ENCODE peak calls at places on chromosomes 11 and 22, in four cellular contexts. One of them, this sample, is unnamed.

GRCh38 chr11:59560290-59560701 is 49.0 kb downstream of the OR4D9 start:
- DNase-seq in IMR-90: peak
- DNase-seq in A549: peak
- DNase-seq in K562: peak
- DNase-seq in this sample: peak

GRCh38 chr22:38153821-38154562 is 27.6 kb downstream of the PLA2G6 start:
- DNase-seq in IMR-90: no peak
- DNase-seq in K562: no peak
- DNase-seq in A549: no peak
- DNase-seq in this sample: peak

GRCh38 chr11:75576445-75577049 is 14.5 kb downstream of the SERPINH1 start:
- DNase-seq in IMR-90: peak
- DNase-seq in A549: peak
- DNase-seq in K562: peak
- DNase-seq in this sample: no peak

GRCh38 chr11:115769891-115770290 is 265.7 kb upstream of the CADM1 start:
- DNase-seq in A549: no peak
- DNase-seq in K562: no peak
- DNase-seq in IMR-90: no peak
- DNase-seq in this sample: no peak

GRCh38 chr11:114893329-114893728 is 215.0 kb downstream of the NXPE2 start:
- DNase-seq in A549: no peak
- DNase-seq in IMR-90: no peak
- DNase-seq in K562: no peak
- DNase-seq in this sample: no peak

GRCh38 chr11:117933930-117934329 is 4.7 kb upstream of the TMPRSS13 start:
- DNase-seq in IMR-90: no peak
- DNase-seq in K562: no peak
- DNase-seq in A549: no peak
- DNase-seq in this sample: no peak

GRCh38 chr11:70490723-70491558 is 92.6 kb downstream of the CTTN start:
- DNase-seq in A549: no peak
- DNase-seq in IMR-90: no peak
- DNase-seq in K562: no peak
- DNase-seq in this sample: no peak

GRCh38 chr11:73445980-73446379 is 69.8 kb downstream of the RELT start:
- DNase-seq in K562: no peak
- DNase-seq in IMR-90: no peak
- DNase-seq in A549: no peak
- DNase-seq in this sample: no peak

DNA sequence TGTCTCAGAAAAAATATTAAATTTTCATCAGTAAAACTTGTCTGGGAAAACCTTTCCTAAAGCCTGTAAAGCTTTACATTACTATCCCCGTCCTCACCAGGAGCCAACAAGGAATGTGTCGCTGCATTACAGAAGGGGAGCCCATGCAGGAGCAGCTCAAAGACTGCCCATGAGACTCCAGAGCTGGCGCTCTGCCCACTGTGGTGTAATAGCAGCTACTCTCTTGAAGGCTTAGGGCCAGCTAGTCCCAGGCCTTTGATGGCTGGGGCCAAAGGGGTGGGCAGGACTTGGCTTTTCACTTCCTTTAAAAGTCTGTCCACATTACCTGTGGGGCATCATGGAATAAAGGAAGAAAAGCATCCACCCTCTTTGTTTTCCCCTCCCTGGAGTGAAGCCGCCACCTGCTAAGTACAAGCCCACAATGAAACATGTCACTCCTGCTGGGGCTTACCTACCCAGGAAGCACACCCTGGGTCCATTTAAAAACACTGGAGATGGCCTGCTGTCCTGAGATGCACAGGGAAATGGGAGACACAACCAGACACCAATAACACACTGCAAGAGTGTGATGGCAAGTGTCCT is 150.7 kb downstream of the ADAMTS15 start:
- DNase-seq in K562: no peak
- DNase-seq in A549: no peak
- DNase-seq in IMR-90: peak
- DNase-seq in this sample: peak
- TF ChIP-seq MAFK in K562: no peak
- TF ChIP-seq MAFK in A549: no peak
- TF ChIP-seq MAFK in IMR-90: no peak
- TF ChIP-seq MAFK in this sample: no peak

GRCh38 chr11:60948251-60948650 is 3.7 kb downstream of the SLC15A3 start:
- DNase-seq in K562: no peak
- DNase-seq in A549: no peak
- DNase-seq in IMR-90: no peak
- DNase-seq in this sample: no peak
- TF ChIP-seq MAFK in K562: no peak
- TF ChIP-seq MAFK in A549: no peak
- TF ChIP-seq MAFK in IMR-90: no peak
- TF ChIP-seq MAFK in this sample: no peak

DNA sequence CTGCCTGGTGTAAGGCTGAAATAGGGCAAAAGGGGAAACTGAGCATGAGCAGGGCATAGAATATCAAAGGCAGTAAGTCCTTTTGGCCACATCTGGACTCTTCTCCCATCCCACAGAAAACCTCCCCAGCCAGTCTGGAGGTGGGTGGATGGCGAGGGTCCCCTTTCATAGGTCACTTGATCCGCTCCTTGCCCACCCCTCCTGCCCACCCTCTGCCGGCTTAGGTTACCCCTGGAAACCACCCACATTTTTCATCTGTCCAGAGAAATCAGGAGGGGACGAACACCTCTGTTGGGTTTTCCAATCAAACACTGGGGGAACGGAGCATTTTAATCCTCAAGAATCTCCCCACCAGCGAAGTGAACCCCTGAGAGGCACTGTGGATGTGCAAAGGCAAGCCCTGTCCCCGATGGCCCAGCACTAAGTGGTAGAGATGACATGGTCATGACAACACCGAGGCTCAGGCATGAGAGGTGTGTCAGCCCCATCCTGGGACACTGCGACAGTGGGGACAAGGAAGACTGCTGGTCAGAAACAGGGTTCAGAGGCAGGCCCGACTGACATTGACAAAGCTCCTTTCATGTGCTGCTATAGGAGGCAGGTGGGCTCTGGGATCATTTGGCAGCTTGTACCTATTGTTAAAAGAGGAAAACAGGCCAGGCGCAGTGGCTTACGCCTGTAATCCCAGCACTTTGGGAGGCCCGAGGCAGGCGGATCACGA is 54.5 kb upstream of the MYEOV start:
- DNase-seq in IMR-90: no peak
- DNase-seq in A549: no peak
- DNase-seq in K562: no peak
- DNase-seq in this sample: no peak
- TF ChIP-seq MAFK in IMR-90: no peak
- TF ChIP-seq MAFK in A549: no peak
- TF ChIP-seq MAFK in K562: no peak
- TF ChIP-seq MAFK in this sample: no peak

DNA sequence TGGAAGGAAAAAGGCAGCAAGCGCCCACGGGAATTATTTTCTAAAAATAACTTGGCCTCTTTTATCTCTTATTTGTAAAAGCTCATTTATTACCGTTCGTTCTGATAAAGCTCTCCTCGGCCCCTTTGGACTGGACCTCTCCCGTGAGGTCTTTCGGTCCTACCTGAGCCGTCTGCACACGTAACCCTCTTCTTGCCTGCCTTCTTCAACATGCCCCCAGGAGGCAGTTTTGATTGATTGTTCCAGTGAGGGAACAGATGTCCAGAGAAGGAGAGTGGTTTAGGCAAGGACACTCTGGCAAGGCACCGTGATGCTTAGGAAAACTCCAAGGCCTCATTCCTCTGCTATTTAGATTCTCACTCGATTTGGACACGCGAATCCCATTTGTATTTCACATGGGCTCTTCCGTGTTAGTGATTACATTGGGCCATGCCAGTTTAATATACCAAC is 53.1 kb upstream of the CRTAM start:
- DNase-seq in IMR-90: no peak
- DNase-seq in A549: no peak
- DNase-seq in K562: no peak
- DNase-seq in this sample: no peak
- TF ChIP-seq MAFK in IMR-90: no peak
- TF ChIP-seq MAFK in A549: no peak
- TF ChIP-seq MAFK in K562: no peak
- TF ChIP-seq MAFK in this sample: no peak